ENCODE peak calls at places on chromosome 12, in four cellular contexts. F is WTC11, Y is A549, H is K562. L is an unnamed sample.

GRCh38 chr12:120774169-120774916 is 48.7 kb downstream of the ACADS start:
- DNase-seq in H (no peak), Y (no peak), F (no peak), L (no peak)

GRCh38 chr12:29816869-29817730 is 33.4 kb upstream of the TMTC1 start:
- DNase-seq in F (no peak), H (no peak), Y (no peak), L (no peak)

GRCh38 chr12:32702470-32702869 is 23.4 kb downstream of the DNM1L start:
- DNase-seq in Y (no peak), F (no peak), H (no peak), L (no peak)

GRCh38 chr12:63918788-63919300 is 74.3 kb downstream of the SRGAP1 start:
- DNase-seq in F (no peak), Y (peak), H (no peak), L (no peak)

GRCh38 chr12:98456583-98457573 is 58.5 kb upstream of the TMPO start:
- DNase-seq in Y (no peak), H (peak), F (peak), L (no peak)

GRCh38 chr12:97308576-97309198 is 153.9 kb upstream of the RMST start:
- DNase-seq in Y (peak), F (no peak), H (peak), L (peak)

GRCh38 chr12:122880155-122880605 is 15.7 kb downstream of the VPS37B start:
- DNase-seq in F (no peak), Y (no peak), H (no peak), L (no peak)

GRCh38 chr12:915090-915489 is 34.4 kb downstream of the RAD52 start:
- DNase-seq in F (no peak), Y (no peak), H (no peak), L (no peak)

GRCh38 chr12:1611775-1612174 is 17.3 kb upstream of the WNT5B start:
- DNase-seq in Y (no peak), H (no peak), F (no peak), L (no peak)

GRCh38 chr12:70449758-70450341 is 83.8 kb downstream of the KCNMB4 start:
- DNase-seq in H (no peak), Y (no peak), F (no peak), L (no peak)

GRCh38 chr12:125032466-125033152 is 32.6 kb upstream of the AACS start:
- DNase-seq in F (no peak), Y (no peak), H (no peak), L (no peak)

GRCh38 chr12:31106101-31106803 is 32.6 kb downstream of the DDX11 start:
- DNase-seq in H (no peak), F (no peak), Y (no peak), L (no peak)

GRCh38 chr12:99769581-99769980 is 122.0 kb downstream of the GARIN6 start:
- DNase-seq in Y (no peak), H (no peak), F (no peak), L (no peak)

GRCh38 chr12:29519585-29520182 is 22.2 kb upstream of the OVCH1 start:
- DNase-seq in Y (peak), H (peak), F (no peak), L (no peak)

GRCh38 chr12:93127107-93127560 is 198.0 kb upstream of the EEA1 start:
- DNase-seq in F (no peak), Y (no peak), H (no peak), L (no peak)

GRCh38 chr12:78739653-78740052 is 124.9 kb upstream of the SYT1 start:
- DNase-seq in Y (no peak), H (no peak), F (no peak), L (no peak)

GRCh38 chr12:26226119-26226518 is 30.7 kb downstream of the SSPN start:
- DNase-seq in F (no peak), H (no peak), Y (no peak), L (no peak)

GRCh38 chr12:96193725-96194571 is at the start of gene ELK3:
- DNase-seq in H (peak), F (peak), Y (peak), L (no peak)

GRCh38 chr12:55736780-55737580 is 5.9 kb upstream of the GDF11 start:
- DNase-seq in F (peak), H (peak), Y (peak), L (no peak)

GRCh38 chr12:62724947-62725447 is 210.0 kb downstream of the PPM1H start:
- DNase-seq in F (peak), Y (peak), H (peak), L (no peak)

GRCh38 chr12:106417926-106418910 is 60.7 kb downstream of the POLR3B start:
- DNase-seq in F (no peak), H (no peak), Y (no peak), L (no peak)

GRCh38 chr12:3055712-3056467 is 21.3 kb upstream of the TSPAN9 start:
- DNase-seq in H (no peak), F (no peak), Y (no peak), L (no peak)

GRCh38 chr12:122080149-122081107 is 1.9 kb downstream of the MLXIP start:
- DNase-seq in F (no peak), Y (peak), H (peak), L (no peak)

GRCh38 chr12:87995581-87996178 is 33.5 kb downstream of the C12orf50 start:
- DNase-seq in H (peak), Y (peak), F (peak), L (no peak)

GRCh38 chr12:52175411-52176350 is 16.1 kb downstream of the KRT80 start:
- DNase-seq in Y (no peak), F (no peak), H (no peak), L (no peak)

GRCh38 chr12:131011165-131012079 is 57.7 kb downstream of the ADGRD1 start:
- DNase-seq in Y (no peak), H (no peak), F (no peak), L (no peak)

GRCh38 chr12:69239286-69239921 is at the start of gene CPSF6:
- DNase-seq in H (peak), F (peak), Y (peak), L (peak)

GRCh38 chr12:123270380-123271181 is 1.1 kb downstream of the CDK2AP1 start:
- DNase-seq in Y (no peak), F (no peak), H (peak), L (no peak)

GRCh38 chr12:112430929-112431328 is 12.2 kb downstream of the PTPN11 start:
- DNase-seq in H (no peak), F (no peak), Y (no peak), L (no peak)

GRCh38 chr12:121022713-121023112 is 6.4 kb upstream of the C12orf43 start:
- DNase-seq in F (no peak), Y (no peak), H (no peak), L (no peak)

GRCh38 chr12:96397756-96398421 is 2.4 kb downstream of the CDK17 start:
- DNase-seq in H (no peak), F (no peak), Y (no peak), L (no peak)

GRCh38 chr12:31323466-31324115 is 2.4 kb downstream of the SINHCAF start:
- DNase-seq in Y (peak), F (peak), H (peak), L (no peak)

GRCh38 chr12:111359231-111359913 is 9.5 kb downstream of the PHETA1 start:
- DNase-seq in Y (no peak), H (no peak), F (no peak), L (no peak)

GRCh38 chr12:46461459-46461858 is 88.9 kb upstream of the SLC38A2 start:
- DNase-seq in H (no peak), F (no peak), Y (no peak), L (no peak)
- TF ChIP-seq ESRRA in H (no peak), F (no peak), Y (no peak), L (no peak)

GRCh38 chr12:54416908-54417603 is 2.0 kb downstream of the ITGA5 start:
- DNase-seq in H (peak), Y (no peak), F (no peak), L (no peak)
- TF ChIP-seq ESRRA in H (no peak), Y (no peak), F (no peak), L (no peak)

GRCh38 chr12:94266796-94267529 is 118.6 kb downstream of the PLXNC1 start:
- DNase-seq in F (no peak), Y (no peak), H (no peak), L (no peak)
- TF ChIP-seq ESRRA in F (no peak), Y (no peak), H (no peak), L (no peak)

DNA sequence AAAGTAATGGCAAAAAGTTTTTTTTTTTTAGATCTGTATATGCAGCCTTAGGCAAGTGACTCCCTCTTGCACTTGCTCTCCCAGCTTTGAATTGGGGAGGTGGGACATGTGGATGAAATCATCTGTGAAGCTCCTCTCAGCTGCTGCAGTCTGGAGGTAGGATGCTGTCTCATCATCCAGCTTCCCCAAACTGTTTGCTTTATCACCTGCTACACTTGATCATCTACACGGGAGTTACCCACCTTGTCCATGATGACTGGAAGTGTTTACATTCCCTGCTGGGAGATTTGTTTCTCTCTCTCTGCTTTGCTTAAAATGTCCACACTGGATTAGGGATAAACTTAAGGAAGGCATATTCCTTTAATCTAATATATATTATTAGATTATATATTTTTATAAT is 8.5 kb upstream of the FGF23 start:
- DNase-seq in Y (no peak), H (peak), F (no peak), L (no peak)
- TF ChIP-seq ESRRA in Y (no peak), H (no peak), F (no peak), L (no peak)